ENCODE peak calls at places on chromosomes 6 and 20, in four cellular contexts. D is iris pigment epithelial cell; N is effector memory CD8-positive, alpha-beta T cell; Y is T-cell. B is an unnamed sample.

GRCh38 chr6:28712982-28713381 is 187.3 kb downstream of the GPX5 start:
- DNase-seq in D (no peak), N (no peak), Y (no peak), B (no peak)

GRCh38 chr6:119891638-119892037 is 542.1 kb upstream of the MAN1A1 start:
- DNase-seq in D (no peak), N (no peak), Y (no peak), B (no peak)

GRCh38 chr20:9112541-9113515 is 43.9 kb downstream of the PLCB4 start:
- DNase-seq in D (peak), N (no peak), Y (no peak), B (no peak)

GRCh38 chr20:60215786-60216730 is 257.8 kb downstream of the CDH26 start:
- DNase-seq in D (no peak), N (no peak), Y (no peak), B (no peak)

GRCh38 chr20:58584881-58585752 is 66.0 kb upstream of the STX16 start:
- DNase-seq in D (peak), N (no peak), Y (no peak), B (no peak)

GRCh38 chr6:31631681-31632278 is 11.3 kb downstream of the PRRC2A start:
- DNase-seq in D (no peak), N (no peak), Y (no peak), B (no peak)

GRCh38 chr6:166581091-166581511 is 5.4 kb downstream of the RAMACL start:
- DNase-seq in D (no peak), N (no peak), Y (no peak), B (no peak)

GRCh38 chr6:16752206-16752867 is 8.9 kb downstream of the ATXN1 start:
- DNase-seq in D (peak), N (no peak), Y (no peak), B (no peak)

GRCh38 chr6:13711726-13712484 is at the start of gene RANBP9:
- DNase-seq in D (peak), N (peak), Y (peak), B (peak)

B was measured in CD4-positive, alpha-beta T cell.